ENCODE peak calls at places on chromosomes 6 and 20, in ten cellular contexts. K, T, N, A, Y, Z, R, G, H and U are unnamed samples. For H3K4me1 and H3K36me3, the result is how much of the 10 kb centered on the place peaks cover.

GRCh38 chr6:137696765-137697164 is 170.3 kb upstream of the TNFAIP3 start:
- DNase-seq in T (no peak), R (no peak), K (no peak), G (no peak), H (no peak), N (no peak), Y (peak), A (no peak), Z (no peak), U (no peak)

GRCh38 chr6:144219056-144219685 is 66.0 kb upstream of the UTRN start:
- DNase-seq in Z (peak), H (peak), T (peak), Y (peak), K (no peak), R (peak), A (no peak), G (no peak), N (no peak), U (no peak)

GRCh38 chr20:10919549-10920140 is 245.8 kb upstream of the JAG1 start:
- DNase-seq in H (no peak), N (no peak), A (no peak), R (peak), Y (no peak), K (peak), Z (no peak), G (no peak), T (peak), U (no peak)

GRCh38 chr6:56775498-56776166 is 132.9 kb upstream of the DST start:
- DNase-seq in Y (no peak), N (no peak), A (no peak), G (peak), Z (no peak), T (no peak), K (no peak), H (no peak), R (no peak), U (no peak)

GRCh38 chr20:39021748-39022147 is 59.6 kb downstream of the DHX35 start:
- DNase-seq in K (no peak), N (no peak), T (no peak), Z (no peak), H (no peak), R (no peak), Y (no peak), A (no peak), G (no peak), U (no peak)

GRCh38 chr6:71299541-71300470 is 11.2 kb downstream of the OGFRL1 start:
- DNase-seq in H (no peak), N (no peak), Y (no peak), G (no peak), Z (no peak), T (peak), R (peak), K (no peak), A (no peak), U (no peak)

GRCh38 chr6:20403766-20404640 is 2.3 kb downstream of the E2F3 start:
- DNase-seq in H (peak), K (no peak), N (peak), A (peak), T (peak), R (peak), G (peak), Z (peak), Y (peak), U (no peak)

GRCh38 chr20:2576317-2576727 is 39.9 kb downstream of the TMC2 start:
- DNase-seq in G (no peak), R (no peak), H (no peak), T (no peak), K (no peak), Y (no peak), N (no peak), A (no peak), Z (no peak), U (no peak)

DNA sequence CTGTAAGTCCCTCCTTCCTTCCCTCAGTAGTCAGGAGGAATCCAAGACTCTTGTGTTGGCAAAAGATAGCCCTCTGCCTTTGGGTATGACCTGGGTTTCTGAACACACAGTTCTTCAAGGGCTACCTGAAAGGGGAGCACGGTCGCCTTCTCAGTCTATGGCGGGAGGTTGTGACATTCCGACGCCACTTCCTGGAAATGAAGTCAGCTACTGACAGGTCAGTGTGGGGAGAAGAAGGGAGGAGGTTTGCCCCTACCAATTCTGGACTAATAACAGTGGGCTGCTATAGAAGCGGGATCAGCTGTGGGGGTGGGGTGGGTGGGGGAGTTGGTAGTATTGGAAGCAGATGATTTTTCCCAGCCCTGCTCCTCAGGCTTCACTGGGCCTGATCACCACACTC is 11.5 kb downstream of the CEP250 start:
- DNase-seq in Y (no peak), G (no peak), H (no peak), R (no peak), Z (no peak), T (no peak), K (no peak), N (no peak), A (no peak), U (no peak)
- H3K27ac ChIP-seq in Y (no peak), G (no peak), H (no peak), R (no peak), Z (peak), T (no peak), K (no peak), N (no peak), A (no peak), U (no peak)

DNA sequence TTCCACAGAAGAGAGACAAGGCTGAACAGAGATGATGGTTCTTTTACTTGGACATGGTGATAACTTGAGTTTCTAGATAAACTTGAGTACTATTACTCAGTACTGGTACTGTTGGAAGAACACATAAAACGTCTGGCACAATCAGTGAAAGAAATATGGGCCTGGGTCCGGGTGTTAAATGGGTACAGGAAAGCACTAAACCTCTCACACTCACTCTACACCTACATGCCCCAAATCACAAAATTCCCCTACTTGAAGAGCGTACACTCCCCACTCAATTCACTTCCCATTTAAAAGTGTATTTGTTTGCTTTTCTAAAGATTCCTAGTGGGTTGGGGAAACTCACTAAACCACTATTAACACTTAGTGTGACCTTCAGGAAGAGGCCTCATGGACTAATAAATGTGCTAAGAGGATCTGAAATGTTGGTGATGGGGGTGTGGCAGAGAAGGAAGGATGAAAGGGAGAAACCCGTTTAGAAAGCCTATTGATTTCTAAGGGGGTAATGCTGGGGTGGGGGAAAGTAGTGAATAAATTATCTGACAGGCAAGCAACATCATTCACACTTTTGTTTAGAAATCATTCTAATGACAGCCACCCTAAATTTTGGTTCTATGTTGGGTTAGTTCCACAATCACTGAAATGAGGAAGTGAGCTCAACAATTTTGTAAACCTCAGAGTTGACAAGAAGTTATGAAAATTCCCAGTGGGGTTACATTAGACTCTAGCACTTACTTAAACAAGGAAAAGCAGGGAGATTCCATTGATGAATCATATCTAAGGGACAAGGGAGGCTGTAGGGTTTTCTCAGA is 222.6 kb upstream of the MARCKS start:
- DNase-seq in G (no peak), A (no peak), Y (no peak), T (peak), N (no peak), K (no peak), Z (no peak), R (peak), H (no peak), U (no peak)
- H3K4me1 ChIP-seq in G (under half), A (under half), Y (under half), T (under half), N (under half), K (under half), Z (under half), R (under half), H (under half), U (under half)

DNA sequence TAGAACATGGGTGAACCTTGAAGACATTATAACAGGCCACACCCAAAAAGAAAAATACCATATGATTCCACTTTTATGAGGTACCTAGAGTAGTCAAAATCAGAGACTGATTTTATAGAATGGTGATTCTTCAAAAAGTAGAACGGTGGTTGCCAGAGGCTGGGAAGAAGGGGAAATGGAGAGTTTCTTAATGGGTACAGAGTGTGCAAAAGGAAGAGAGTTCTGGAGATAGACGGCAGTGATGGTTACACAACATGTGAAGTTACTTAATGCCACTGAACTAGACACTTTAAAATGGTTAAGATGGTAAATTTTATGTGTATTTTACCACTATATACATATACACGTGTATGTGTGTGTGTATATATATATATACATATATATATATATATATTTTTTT is 80.8 kb downstream of the PRND start:
- DNase-seq in H (no peak), K (no peak), Z (no peak), G (no peak), A (no peak), R (no peak), T (no peak), Y (no peak), N (no peak), U (no peak)
- H3K36me3 ChIP-seq in H (half or more), K (under half), Z (under half), G (under half), A (under half), R (under half), T (under half), Y (under half), N (under half), U (under half)

GRCh38 chr6:170404697-170405096 is 98.1 kb downstream of the FAM120B start:
- DNase-seq in A (no peak), H (no peak), T (no peak), Z (no peak), Y (no peak), R (no peak), K (no peak), N (no peak), G (peak), U (no peak)
- H3K27ac ChIP-seq in A (no peak), H (no peak), T (peak), Z (no peak), Y (no peak), R (peak), K (no peak), N (no peak), G (no peak), U (no peak)

DNA sequence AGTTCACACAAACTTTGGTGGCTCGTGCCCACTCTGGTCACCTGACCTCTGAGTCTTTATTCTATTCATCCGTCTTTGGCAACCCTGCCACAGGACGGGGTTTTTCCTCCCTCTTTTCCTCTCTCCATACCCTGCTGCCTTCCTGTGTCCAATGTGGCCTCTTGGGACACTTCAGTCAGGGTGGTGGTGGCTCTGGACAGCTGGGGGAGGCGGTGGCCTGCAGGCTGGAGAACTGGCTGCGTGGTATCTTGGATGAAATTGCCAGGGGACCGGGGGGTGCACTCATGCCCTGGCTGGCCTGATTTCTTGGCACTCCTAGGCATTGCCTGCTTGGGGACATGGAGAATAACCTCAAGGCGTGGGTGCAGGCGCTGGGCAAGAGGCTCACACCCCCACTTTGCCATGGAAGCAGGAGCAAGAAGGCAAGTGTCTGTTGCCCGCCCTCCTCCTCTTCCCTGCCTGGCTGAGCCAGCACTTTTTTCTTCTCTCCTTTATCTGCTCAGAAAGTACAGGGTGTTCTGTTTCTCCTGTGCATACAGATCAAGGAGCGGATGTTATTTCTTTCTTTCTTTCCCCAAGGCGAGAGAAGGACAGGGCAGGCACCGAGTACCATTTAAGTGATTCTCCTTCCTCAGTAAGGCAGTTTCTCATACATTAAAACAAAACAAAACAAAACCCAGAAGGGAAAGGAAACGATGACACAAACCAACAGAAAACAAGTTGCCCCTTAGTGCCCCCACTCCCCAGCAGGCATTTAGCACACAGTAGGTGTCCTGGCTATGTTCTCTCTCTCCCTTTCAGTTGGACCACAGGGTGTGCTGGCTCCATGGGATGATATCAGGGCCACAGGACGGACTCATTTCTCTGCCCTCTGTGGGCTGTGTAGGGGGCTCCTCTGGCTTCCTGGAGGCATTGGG is 155.5 kb upstream of the RNF24 start:
- DNase-seq in R (no peak), Z (no peak), G (no peak), H (no peak), Y (peak), N (no peak), T (no peak), A (no peak), K (no peak), U (no peak)
- H3K4me1 ChIP-seq in R (under half), Z (under half), G (under half), H (under half), Y (under half), N (under half), T (under half), A (under half), K (under half), U (under half)

DNA sequence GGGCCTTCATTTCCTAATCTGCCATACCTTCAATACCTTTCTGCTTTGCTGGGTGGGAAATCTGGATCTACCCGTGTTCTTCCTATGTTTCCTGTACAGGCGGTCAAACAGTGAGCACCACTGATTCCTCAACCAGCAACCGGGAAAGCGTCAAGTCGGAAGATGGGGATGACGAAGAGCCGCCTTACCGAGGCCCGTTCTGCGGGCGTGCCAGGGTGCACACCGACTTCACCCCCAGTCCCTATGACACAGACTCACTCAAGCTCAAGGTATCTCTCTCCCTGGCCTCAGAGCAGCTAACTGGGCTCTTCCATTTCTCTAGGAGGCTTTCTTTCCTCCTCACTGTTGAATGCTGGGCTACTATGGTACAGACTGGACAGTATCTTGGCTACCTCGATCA is 190.1 kb downstream of the SASH1 start:
- DNase-seq in Z (no peak), R (no peak), H (no peak), K (no peak), N (no peak), G (no peak), Y (no peak), T (no peak), A (no peak), U (no peak)
- H3K36me3 ChIP-seq in Z (under half), R (half or more), H (under half), K (half or more), N (under half), G (under half), Y (under half), T (under half), A (under half), U (under half)

GRCh38 chr20:35303735-35304431 is 11.7 kb upstream of the FAM83C start:
- DNase-seq in Z (peak), R (peak), A (peak), G (peak), Y (peak), T (peak), N (peak), K (peak), H (peak), U (no peak)

GRCh38 chr20:35307666-35308653 is 15.7 kb upstream of the FAM83C start:
- DNase-seq in Y (no peak), H (no peak), Z (no peak), K (peak), N (peak), R (peak), G (no peak), T (peak), A (no peak), U (no peak)

GRCh38 chr20:35304956-35305355 is 12.7 kb upstream of the FAM83C start:
- DNase-seq in R (no peak), K (no peak), T (no peak), A (no peak), N (no peak), H (no peak), Z (no peak), Y (peak), G (peak), U (no peak)

GRCh38 chr20:35305682-35306556 is 13.7 kb upstream of the FAM83C start:
- DNase-seq in R (peak), T (peak), N (no peak), A (no peak), H (no peak), Y (peak), Z (peak), K (no peak), G (peak), U (peak)

GRCh38 chr20:35306931-35307517 is 14.8 kb upstream of the FAM83C start:
- DNase-seq in G (peak), Y (peak), N (peak), H (no peak), R (peak), A (peak), T (peak), Z (peak), K (peak), U (no peak)
- H3K27ac ChIP-seq in G (no peak), Y (peak), N (peak), H (no peak), R (peak), A (peak), T (peak), Z (peak), K (peak), U (no peak)

DNA sequence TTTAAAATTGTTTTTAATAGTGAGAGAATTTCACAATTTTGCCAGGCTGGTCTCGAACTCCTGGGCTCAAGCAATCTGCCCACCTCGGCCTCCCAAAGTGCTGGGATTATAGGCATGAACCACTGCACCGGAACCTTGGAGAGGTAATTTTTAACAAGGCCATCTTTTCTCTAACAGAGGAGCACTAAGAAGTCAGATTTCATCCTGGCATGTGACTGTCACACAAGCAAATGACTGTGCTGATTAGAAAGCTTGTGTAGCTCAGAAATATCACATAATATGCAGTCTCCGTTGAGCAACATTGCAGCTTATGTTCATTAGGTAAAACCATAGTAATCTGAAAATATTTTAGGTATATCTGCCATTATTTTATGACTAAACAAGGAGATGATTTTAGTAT is 156.0 kb downstream of the CCDC170 start:
- DNase-seq in K (no peak), N (no peak), A (no peak), H (no peak), Y (no peak), Z (no peak), T (no peak), R (no peak), G (no peak), U (no peak)
- H3K4me1 ChIP-seq in K (under half), N (under half), A (under half), H (under half), Y (under half), Z (under half), T (under half), R (under half), G (under half), U (under half)